ENCODE peak calls at places on chromosomes 11 and 22, in ten cellular contexts. I, R, V, B, K, F, A, M, C and L are unnamed samples. For H3K36me3, the result is how much of the 10 kb centered on the place peaks cover.

GRCh38 chr11:28673687-28674431 is 565.7 kb downstream of the METTL15 start:
- DNase-seq in C (no peak), V (no peak), F (no peak), A (no peak), K (peak), R (no peak), B (peak), M (no peak), I (no peak), L (no peak)

GRCh38 chr22:41197808-41198585 is 7.1 kb upstream of the L3MBTL2 start:
- DNase-seq in A (peak), F (no peak), K (peak), I (peak), V (peak), R (peak), C (peak), B (peak), M (peak), L (no peak)

GRCh38 chr11:3957437-3957836 is 102.0 kb downstream of the STIM1 start:
- DNase-seq in B (no peak), C (no peak), M (no peak), R (no peak), V (no peak), K (no peak), I (no peak), A (no peak), F (no peak), L (no peak)

GRCh38 chr11:61949169-61950034 is 749 bp upstream of the BEST1 start:
- DNase-seq in V (peak), R (no peak), K (peak), M (peak), F (peak), I (peak), C (peak), B (peak), A (peak), L (no peak)

GRCh38 chr11:72223615-72224586 is 666 bp upstream of the INPPL1 start:
- DNase-seq in M (peak), R (peak), V (peak), B (peak), C (peak), F (peak), A (peak), I (no peak), K (no peak), L (peak)

GRCh38 chr22:40289991-40290459 is 56.3 kb upstream of the ADSL start:
- DNase-seq in B (no peak), A (no peak), F (no peak), C (no peak), M (no peak), I (no peak), V (no peak), R (no peak), K (no peak), L (peak)

GRCh38 chr11:73866586-73866996 is 10.1 kb downstream of the COA4 start:
- DNase-seq in F (peak), B (no peak), M (no peak), R (no peak), V (no peak), C (no peak), K (peak), A (peak), I (no peak), L (no peak)

GRCh38 chr11:86484164-86484794 is 109.6 kb downstream of the CCDC81 start:
- DNase-seq in A (no peak), F (peak), I (no peak), M (peak), B (no peak), K (peak), R (no peak), C (no peak), V (no peak), L (no peak)

GRCh38 chr11:9861860-9862725 is 198.2 kb downstream of the SWAP70 start:
- DNase-seq in V (peak), F (peak), A (peak), I (peak), C (peak), R (no peak), B (peak), K (peak), M (peak), L (peak)

GRCh38 chr11:25961539-25961938 is 370.4 kb upstream of the ANO3 start:
- DNase-seq in I (no peak), F (no peak), A (no peak), B (no peak), R (no peak), V (no peak), K (peak), C (no peak), M (no peak), L (no peak)

GRCh38 chr11:65338680-65339079 is 5.0 kb downstream of the DPF2 start:
- DNase-seq in R (no peak), M (no peak), A (no peak), K (no peak), B (no peak), C (no peak), F (no peak), I (no peak), V (no peak), L (no peak)

GRCh38 chr11:65334696-65335295 is 1.1 kb downstream of the DPF2 start:
- DNase-seq in I (no peak), R (no peak), F (no peak), C (no peak), A (no peak), M (no peak), B (no peak), V (no peak), K (no peak), L (no peak)

DNA sequence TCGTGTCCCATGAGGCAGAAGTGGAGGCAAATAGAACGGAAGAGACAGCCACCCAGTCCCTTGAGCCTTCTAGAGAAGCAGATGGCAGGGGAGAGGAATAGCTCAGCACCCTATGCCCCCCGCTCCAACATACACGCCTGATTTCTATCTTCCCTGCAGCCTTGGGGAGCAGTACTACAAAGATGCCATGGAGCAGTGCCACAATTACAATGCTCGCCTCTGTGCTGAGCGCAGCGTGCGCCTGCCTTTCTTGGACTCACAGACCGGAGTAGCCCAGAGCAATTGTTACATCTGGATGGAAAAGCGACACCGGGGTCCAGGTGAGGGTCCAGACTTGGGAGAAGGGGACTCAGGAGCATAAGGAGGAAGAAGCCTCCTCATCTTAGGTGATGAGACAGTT is 6.6 kb downstream of the DPF2 start:
- DNase-seq in R (no peak), V (no peak), F (no peak), K (no peak), A (no peak), I (no peak), M (no peak), B (no peak), C (no peak), L (no peak)
- H3K36me3 ChIP-seq in R (under half), V (half or more), F (under half), K (under half), A (half or more), I (under half), M (half or more), B (under half), C (under half), L (under half)

GRCh38 chr22:36440429-36441002 is 40.9 kb downstream of the TXN2 start:
- DNase-seq in M (no peak), I (no peak), F (no peak), A (no peak), C (no peak), R (no peak), B (no peak), K (no peak), V (no peak), L (no peak)

GRCh38 chr22:36443198-36443770 is 38.2 kb downstream of the TXN2 start:
- DNase-seq in I (no peak), R (no peak), V (peak), F (no peak), M (no peak), B (no peak), K (no peak), C (no peak), A (no peak), L (no peak)

GRCh38 chr22:36442506-36443197 is 38.8 kb downstream of the TXN2 start:
- DNase-seq in I (no peak), F (no peak), A (no peak), V (peak), R (peak), C (no peak), K (no peak), B (no peak), M (no peak), L (no peak)

GRCh38 chr22:36435516-36436415 is 45.7 kb downstream of the TXN2 start:
- DNase-seq in K (peak), I (peak), A (no peak), V (peak), R (peak), B (peak), M (no peak), F (no peak), C (no peak), L (peak)

GRCh38 chr22:36439481-36440271 is 41.8 kb downstream of the TXN2 start:
- DNase-seq in M (no peak), I (no peak), A (peak), F (peak), C (peak), R (no peak), K (peak), V (peak), B (no peak), L (no peak)
- TF ChIP-seq CTCF in M (no peak), I (no peak), A (no peak), F (no peak), C (no peak), R (no peak), K (no peak), V (no peak), B (no peak), L (no peak)

DNA sequence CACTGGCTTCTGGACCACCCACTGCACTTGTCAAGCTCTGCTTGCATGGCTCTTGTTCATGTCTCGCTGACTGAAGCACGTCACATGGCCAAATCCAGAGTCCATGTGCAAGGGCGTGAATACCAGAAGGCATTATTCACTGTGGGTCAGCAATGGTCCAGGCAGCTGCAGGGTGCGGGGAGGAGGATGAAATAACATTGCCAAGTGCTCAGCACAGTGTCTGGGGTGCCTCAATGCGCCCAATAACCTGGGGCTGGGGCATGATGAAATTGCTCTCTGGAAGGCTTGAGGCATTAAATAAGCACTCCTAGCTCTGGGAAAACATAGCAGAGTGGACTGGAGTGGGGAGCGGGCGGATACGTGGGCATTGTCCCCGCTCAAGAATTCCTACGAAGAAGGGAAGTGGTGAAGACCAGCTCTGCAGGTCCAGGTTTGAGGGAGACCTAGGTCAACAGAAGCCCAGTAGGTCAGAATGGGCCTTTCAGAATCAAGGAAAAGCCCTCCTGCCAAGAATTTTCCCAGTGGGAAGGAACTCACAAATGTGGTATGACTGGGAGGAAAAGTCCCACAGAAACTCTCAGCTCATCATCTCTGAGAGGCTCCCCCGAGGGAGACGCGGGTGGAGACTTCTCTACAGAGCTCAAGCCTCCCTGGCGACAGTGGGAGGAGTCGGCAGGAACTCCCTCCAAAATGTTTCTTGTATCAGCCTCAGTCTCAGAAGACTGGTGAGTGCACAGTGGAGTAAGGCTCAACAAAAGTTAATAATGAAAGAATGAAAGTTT is 15.3 kb upstream of the ACCSL start:
- DNase-seq in B (no peak), K (peak), A (no peak), R (no peak), I (no peak), C (peak), F (peak), V (no peak), M (peak), L (no peak)
- H3K4me3 ChIP-seq in B (no peak), K (no peak), A (no peak), R (no peak), I (no peak), C (no peak), F (no peak), V (no peak), M (peak), L (no peak)

GRCh38 chr22:17883356-17883755 is 109.1 kb upstream of the BID start:
- DNase-seq in M (no peak), K (no peak), A (no peak), I (no peak), C (no peak), B (no peak), R (no peak), F (no peak), V (no peak), L (no peak)
- H3K36me3 ChIP-seq in M (half or more), K (under half), A (under half), I (under half), C (under half), B (under half), R (under half), F (under half), V (under half), L (under half)